ENCODE peak calls at places on chromosomes 2 and 18, in five cellular contexts. K, S, P, X and E are unnamed samples.
A peak's percentile ranks its signal among the peaks of the same experiment; 100 is the strongest.

GRCh38 chr2:172783091-172783898 is 47.6 kb downstream of the RAPGEF4 start:
- DNase-seq in S (no peak), P (peak; percentile 95), K (no peak), X (peak; percentile 93), E (peak; percentile 30)

GRCh38 chr2:102657770-102658169 is 38.4 kb downstream of the SLC9A2 start:
- DNase-seq in K (no peak), S (peak; percentile 2), X (no peak), P (peak; percentile 35), E (no peak)

GRCh38 chr2:170816499-170817246 is at the start of gene GAD1:
- DNase-seq in S (peak; percentile 65), K (peak; percentile 86), P (peak; percentile 73), X (peak; percentile 84), E (peak; percentile 85)

GRCh38 chr2:131674174-131674507 is 146.5 kb downstream of the CCDC74A start:
- DNase-seq in S (no peak), X (no peak), K (no peak), P (no peak), E (no peak)

GRCh38 chr18:59547691-59548182 is 149.5 kb downstream of the CCBE1 start:
- DNase-seq in S (no peak), K (no peak), P (no peak), X (peak; percentile 77), E (peak; percentile 45)

GRCh38 chr2:205868773-205869333 is 186.6 kb downstream of the NRP2 start:
- DNase-seq in P (no peak), X (peak; percentile 50), K (peak; percentile 36), S (peak; percentile 5), E (no peak)

GRCh38 chr2:239143858-239144712 is 256.7 kb downstream of the HDAC4 start:
- DNase-seq in P (no peak), S (no peak), K (no peak), X (peak; percentile 68), E (peak; percentile 57)

GRCh38 chr18:7291046-7291445 is 60.2 kb downstream of the LRRC30 start:
- DNase-seq in K (no peak), S (no peak), X (no peak), P (no peak), E (no peak)

GRCh38 chr2:70919672-70920366 is 15.9 kb upstream of the ATP6V1B1 start:
- DNase-seq in X (peak; percentile 89), S (peak; percentile 38), K (peak; percentile 66), P (peak; percentile 82), E (peak; percentile 85)

GRCh38 chr2:17627434-17627833 is 86.9 kb downstream of the VSNL1 start:
- DNase-seq in X (no peak), K (no peak), S (no peak), P (no peak), E (no peak)

GRCh38 chr2:174959787-174960186 is 45.4 kb downstream of the CHN1 start:
- DNase-seq in S (no peak), X (peak; percentile 17), K (no peak), P (no peak), E (no peak)

GRCh38 chr2:69143726-69144360 is 130.9 kb downstream of the ANTXR1 start:
- DNase-seq in K (no peak), X (no peak), P (peak; percentile 66), S (no peak), E (no peak)

GRCh38 chr2:121128741-121129659 is 156.0 kb downstream of the TFCP2L1 start:
- DNase-seq in K (no peak), P (peak; percentile 76), X (peak; percentile 17), S (no peak), E (peak; percentile 83)

GRCh38 chr2:232263295-232263694 is 115.3 kb upstream of the ALPP start:
- DNase-seq in S (no peak), X (no peak), P (no peak), K (no peak), E (no peak)

GRCh38 chr18:59109375-59109774 is 30.3 kb upstream of the SEC11C start:
- DNase-seq in P (no peak), S (no peak), K (no peak), X (no peak), E (no peak)

GRCh38 chr18:44579028-44579692 is 101.5 kb upstream of the SETBP1 start:
- DNase-seq in K (peak; percentile 6), S (no peak), X (peak; percentile 32), P (no peak), E (peak; percentile 29)

GRCh38 chr2:154688373-154688772 is 10.1 kb upstream of the KCNJ3 start:
- DNase-seq in X (no peak), P (no peak), S (no peak), K (no peak), E (no peak)

GRCh38 chr2:12721571-12722444 is 5.1 kb downstream of the TRIB2 start:
- DNase-seq in X (peak; percentile 63), S (no peak), P (no peak), K (no peak), E (no peak)

GRCh38 chr2:160294339-160294803 is 94.3 kb upstream of the ITGB6 start:
- DNase-seq in P (no peak), K (no peak), S (no peak), X (peak; percentile 65), E (peak; percentile 48)

GRCh38 chr2:185567940-185568339 is 170.7 kb upstream of the FSIP2 start:
- DNase-seq in K (no peak), P (no peak), S (no peak), X (no peak), E (no peak)

GRCh38 chr2:43139996-43140621 is 86.3 kb downstream of the ZFP36L2 start:
- DNase-seq in P (no peak), X (peak; percentile 54), S (no peak), K (no peak), E (peak; percentile 2)

GRCh38 chr2:52732849-52733395 is 1034.7 kb upstream of the CHAC2 start:
- DNase-seq in S (no peak), K (no peak), P (no peak), X (no peak), E (no peak)

GRCh38 chr2:119389615-119390306 is 23.0 kb downstream of the DBI start:
- DNase-seq in X (peak; percentile 15), S (no peak), P (peak; percentile 59), K (no peak), E (no peak)

GRCh38 chr18:22934789-22935188 is 1.7 kb downstream of the RBBP8 start:
- DNase-seq in P (no peak), K (no peak), S (no peak), X (no peak), E (no peak)

GRCh38 chr2:83224591-83224990 is 1234.5 kb downstream of the SUCLG1 start:
- DNase-seq in X (no peak), P (no peak), S (no peak), K (no peak), E (no peak)

GRCh38 chr2:41598161-41598894 is 449.5 kb upstream of the PKDCC start:
- DNase-seq in K (no peak), S (no peak), P (no peak), X (no peak), E (no peak)